ENCODE peak calls at places on chromosomes 12 and 14, in five cellular contexts. B is endodermal cell, W is OCI-LY7, V is upper lobe of right lung, X is D721Med. E is an unnamed sample.

GRCh38 chr12:5487971-5488955 is 56.4 kb downstream of the NTF3 start:
- DNase-seq in V (no peak), B (no peak), W (no peak), X (no peak), E (no peak)

GRCh38 chr14:55212611-55213010 is 21.2 kb upstream of the DLGAP5 start:
- DNase-seq in W (no peak), X (no peak), B (no peak), V (no peak), E (no peak)

GRCh38 chr14:94372021-94372605 is 16.3 kb downstream of the SERPINA1 start:
- DNase-seq in B (peak), V (no peak), W (no peak), X (no peak), E (no peak)

GRCh38 chr14:71142375-71143038 is 235.2 kb downstream of the PCNX1 start:
- DNase-seq in B (no peak), V (no peak), W (peak), X (no peak), E (peak)

GRCh38 chr14:104343690-104344640 is 205.6 kb downstream of the KIF26A start:
- DNase-seq in V (no peak), X (no peak), B (peak), W (no peak), E (no peak)

GRCh38 chr12:4172999-4173398 is 100.6 kb upstream of the CCND2 start:
- DNase-seq in B (peak), W (no peak), X (no peak), V (no peak), E (no peak)

GRCh38 chr14:61372379-61372778 is 51.0 kb downstream of the PRKCH start:
- DNase-seq in W (no peak), V (no peak), X (no peak), B (no peak), E (no peak)

GRCh38 chr12:129467749-129468148 is 436.1 kb downstream of the TMEM132D start:
- DNase-seq in B (no peak), X (no peak), V (no peak), W (no peak), E (no peak)

GRCh38 chr14:91983571-91983970 is 36.1 kb upstream of the FBLN5 start:
- DNase-seq in V (no peak), W (no peak), B (no peak), X (no peak), E (no peak)

GRCh38 chr12:72089678-72090077 is 151.0 kb downstream of the TPH2 start:
- DNase-seq in V (no peak), X (no peak), W (no peak), B (no peak), E (no peak)

GRCh38 chr12:31316964-31317363 is 9.0 kb downstream of the SINHCAF start:
- DNase-seq in W (no peak), V (no peak), X (no peak), B (no peak), E (no peak)

GRCh38 chr12:132397152-132397933 is 68.0 kb upstream of the GALNT9 start:
- DNase-seq in B (no peak), V (no peak), X (no peak), W (no peak), E (no peak)

GRCh38 chr12:99005601-99006000 is 360.5 kb downstream of the APAF1 start:
- DNase-seq in B (no peak), X (no peak), W (no peak), V (no peak), E (no peak)

GRCh38 chr14:97618401-97618800 is 821.2 kb downstream of the VRK1 start:
- DNase-seq in X (no peak), B (no peak), W (no peak), V (no peak), E (no peak)
- TF ChIP-seq CTCF in X (no peak), B (no peak), W (no peak), V (no peak), E (no peak)

GRCh38 chr12:93571360-93571853 is 1.1 kb upstream of the SOCS2 start:
- DNase-seq in V (peak), X (no peak), B (peak), W (no peak), E (peak)
- TF ChIP-seq CTCF in V (peak), X (peak), B (peak), W (peak), E (peak)

GRCh38 chr12:49069507-49070346 is at the start of gene RHEBL1:
- DNase-seq in V (peak), B (peak), X (peak), W (peak), E (peak)
- TF ChIP-seq CTCF in V (peak), B (peak), X (no peak), W (peak), E (peak)

DNA sequence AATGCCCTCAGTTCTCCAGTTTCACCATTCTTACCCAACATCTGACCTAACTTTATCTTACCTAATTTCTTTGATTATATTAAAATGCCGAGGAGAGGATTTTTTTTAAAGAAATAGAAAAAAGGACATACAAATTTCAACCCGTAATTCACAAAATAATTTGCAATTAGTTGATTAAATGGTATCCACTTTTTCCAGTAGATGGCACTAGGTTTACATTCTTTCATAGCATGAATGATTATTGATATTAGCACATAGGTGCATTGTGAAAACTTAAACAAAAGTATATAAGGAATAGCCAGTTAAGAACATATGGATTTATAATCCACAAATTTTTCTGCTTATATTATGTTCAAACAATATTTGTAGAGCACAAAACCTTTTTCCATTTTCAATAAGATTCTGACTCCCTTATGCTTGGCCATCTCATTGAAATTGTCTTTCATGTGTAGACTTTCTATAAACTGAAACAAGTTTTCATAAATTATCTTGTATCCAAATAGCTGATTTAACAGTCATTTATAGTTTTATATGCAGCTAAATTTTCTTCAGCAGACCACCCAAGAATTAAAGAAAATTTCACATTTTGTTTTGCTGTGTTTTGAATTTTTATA is 35.3 kb downstream of the MSRB3 start:
- DNase-seq in W (peak), X (no peak), V (no peak), B (no peak), E (no peak)
- TF ChIP-seq CTCF in W (peak), X (peak), V (peak), B (peak), E (no peak)

DNA sequence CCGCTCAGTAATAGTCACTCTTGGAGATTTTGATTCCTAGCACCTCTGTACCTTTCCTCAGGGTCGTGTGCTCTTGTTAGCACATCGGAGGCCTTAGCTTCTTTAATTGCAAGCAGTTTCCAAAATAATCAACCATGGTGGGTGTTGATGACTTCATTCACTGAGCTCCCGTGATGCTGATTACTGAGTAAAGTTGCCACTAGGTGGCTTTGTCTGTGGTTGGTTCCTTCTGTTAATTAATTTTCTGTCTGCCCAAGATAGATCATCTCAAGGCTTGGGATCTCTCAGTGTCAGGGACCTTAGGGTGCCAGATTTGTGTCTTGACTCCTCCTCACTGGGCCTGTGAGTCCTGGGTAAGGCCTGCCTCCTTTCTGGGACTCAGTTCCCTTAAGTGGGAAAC is 54.3 kb downstream of the PTPN11 start:
- DNase-seq in B (peak), W (peak), V (no peak), X (no peak), E (no peak)
- TF ChIP-seq CTCF in B (peak), W (peak), V (no peak), X (no peak), E (no peak)

GRCh38 chr12:48965447-48965846 is 6.1 kb downstream of the WNT10B start:
- DNase-seq in V (no peak), B (peak), X (no peak), W (no peak), E (no peak)
- TF ChIP-seq CTCF in V (no peak), B (peak), X (peak), W (no peak), E (no peak)

E was measured in GM13976.